ENCODE peak calls at places on chromosomes 12 and 14, in ten cellular contexts. One of them, this sample, is unnamed.

GRCh38 chr12:52606581-52607241 is 5.4 kb upstream of the KRT72 start:
- DNase-seq in adrenal gland: no peak
- DNase-seq in heart left ventricle: no peak
- DNase-seq in AG04450: no peak
- DNase-seq in pancreas: no peak
- DNase-seq in OCI-LY7: no peak
- DNase-seq in endothelial cell of umbilical vein: no peak
- DNase-seq in astrocyte: no peak
- DNase-seq in sigmoid colon: no peak
- DNase-seq in fibroblast of lung: no peak
- DNase-seq in this sample: no peak

GRCh38 chr14:99570542-99571302 is 33.3 kb downstream of the CCDC85C start:
- DNase-seq in adrenal gland: no peak
- DNase-seq in heart left ventricle: no peak
- DNase-seq in AG04450: no peak
- DNase-seq in pancreas: no peak
- DNase-seq in OCI-LY7: no peak
- DNase-seq in endothelial cell of umbilical vein: no peak
- DNase-seq in astrocyte: no peak
- DNase-seq in sigmoid colon: no peak
- DNase-seq in fibroblast of lung: no peak
- DNase-seq in this sample: no peak

GRCh38 chr14:94933411-94933964 is 163.6 kb upstream of the GSC start:
- DNase-seq in adrenal gland: peak; percentile 19
- DNase-seq in heart left ventricle: no peak
- DNase-seq in AG04450: no peak
- DNase-seq in pancreas: no peak
- DNase-seq in OCI-LY7: no peak
- DNase-seq in endothelial cell of umbilical vein: no peak
- DNase-seq in astrocyte: no peak
- DNase-seq in sigmoid colon: no peak
- DNase-seq in fibroblast of lung: no peak
- DNase-seq in this sample: no peak

GRCh38 chr12:92466391-92467305 is 236.1 kb upstream of the PLEKHG7 start:
- DNase-seq in adrenal gland: peak; percentile 28
- DNase-seq in heart left ventricle: no peak
- DNase-seq in AG04450: no peak
- DNase-seq in pancreas: no peak
- DNase-seq in OCI-LY7: peak; percentile 92
- DNase-seq in endothelial cell of umbilical vein: no peak
- DNase-seq in astrocyte: peak; percentile 13
- DNase-seq in sigmoid colon: no peak
- DNase-seq in fibroblast of lung: peak; percentile 52
- DNase-seq in this sample: no peak

GRCh38 chr14:21915814-21916213 is 242.2 kb upstream of the OR4E1 start:
- DNase-seq in adrenal gland: no peak
- DNase-seq in heart left ventricle: no peak
- DNase-seq in AG04450: no peak
- DNase-seq in pancreas: no peak
- DNase-seq in OCI-LY7: no peak
- DNase-seq in endothelial cell of umbilical vein: peak; percentile 91
- DNase-seq in astrocyte: no peak
- DNase-seq in sigmoid colon: no peak
- DNase-seq in fibroblast of lung: peak; percentile 11
- DNase-seq in this sample: no peak

GRCh38 chr14:102523200-102524025 is 13.8 kb upstream of the ANKRD9 start:
- DNase-seq in adrenal gland: no peak
- DNase-seq in heart left ventricle: no peak
- DNase-seq in AG04450: no peak
- DNase-seq in pancreas: no peak
- DNase-seq in OCI-LY7: no peak
- DNase-seq in endothelial cell of umbilical vein: no peak
- DNase-seq in astrocyte: no peak
- DNase-seq in sigmoid colon: no peak
- DNase-seq in fibroblast of lung: no peak
- DNase-seq in this sample: no peak

GRCh38 chr14:24908592-24909236 is 141.2 kb downstream of the STXBP6 start:
- DNase-seq in adrenal gland: peak; percentile 15
- DNase-seq in heart left ventricle: no peak
- DNase-seq in AG04450: no peak
- DNase-seq in pancreas: no peak
- DNase-seq in OCI-LY7: no peak
- DNase-seq in endothelial cell of umbilical vein: no peak
- DNase-seq in astrocyte: no peak
- DNase-seq in sigmoid colon: no peak
- DNase-seq in fibroblast of lung: no peak
- DNase-seq in this sample: no peak

GRCh38 chr14:31194095-31194494 is 13.5 kb downstream of the HECTD1 start:
- DNase-seq in adrenal gland: no peak
- DNase-seq in heart left ventricle: no peak
- DNase-seq in AG04450: no peak
- DNase-seq in pancreas: no peak
- DNase-seq in OCI-LY7: no peak
- DNase-seq in endothelial cell of umbilical vein: no peak
- DNase-seq in astrocyte: no peak
- DNase-seq in sigmoid colon: no peak
- DNase-seq in fibroblast of lung: peak; percentile 41
- DNase-seq in this sample: no peak

GRCh38 chr12:78928200-78929074 is 63.9 kb downstream of the SYT1 start:
- DNase-seq in adrenal gland: no peak
- DNase-seq in heart left ventricle: no peak
- DNase-seq in AG04450: peak; percentile 49
- DNase-seq in pancreas: no peak
- DNase-seq in OCI-LY7: no peak
- DNase-seq in endothelial cell of umbilical vein: peak; percentile 1
- DNase-seq in astrocyte: peak; percentile 98
- DNase-seq in sigmoid colon: no peak
- DNase-seq in fibroblast of lung: peak; percentile 98
- DNase-seq in this sample: no peak

GRCh38 chr14:36509056-36509917 is 10.7 kb downstream of the NKX2-1 start:
- DNase-seq in adrenal gland: no peak
- DNase-seq in heart left ventricle: no peak
- DNase-seq in AG04450: no peak
- DNase-seq in pancreas: no peak
- DNase-seq in OCI-LY7: no peak
- DNase-seq in endothelial cell of umbilical vein: no peak
- DNase-seq in astrocyte: no peak
- DNase-seq in sigmoid colon: no peak
- DNase-seq in fibroblast of lung: no peak
- DNase-seq in this sample: no peak

DNA sequence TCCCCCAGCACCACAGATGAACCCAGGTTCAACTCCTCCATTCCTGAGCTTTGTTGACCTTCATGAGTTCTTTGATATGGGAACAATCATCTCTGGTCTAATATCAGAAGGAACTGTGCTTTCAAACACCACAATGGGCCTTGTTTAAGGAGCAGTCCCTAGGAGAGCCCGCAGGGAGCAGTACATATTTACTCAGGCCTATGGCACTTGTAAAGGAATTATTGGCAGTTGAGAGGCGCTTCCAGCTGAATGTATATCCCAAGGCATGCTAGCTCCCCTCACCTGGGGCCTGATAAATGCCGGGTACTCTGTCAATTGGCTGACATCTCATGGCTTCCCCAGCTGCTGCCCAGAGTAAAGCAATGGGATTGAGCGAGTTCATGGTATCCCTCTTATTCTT is 76.2 kb downstream of the ZFP36L1 start:
- DNase-seq in adrenal gland: no peak
- DNase-seq in heart left ventricle: no peak
- DNase-seq in AG04450: no peak
- DNase-seq in pancreas: no peak
- DNase-seq in OCI-LY7: no peak
- DNase-seq in endothelial cell of umbilical vein: no peak
- DNase-seq in astrocyte: no peak
- DNase-seq in sigmoid colon: no peak
- DNase-seq in fibroblast of lung: no peak
- DNase-seq in this sample: no peak
- TF ChIP-seq CTCF in adrenal gland: no peak
- TF ChIP-seq CTCF in heart left ventricle: no peak
- TF ChIP-seq CTCF in AG04450: no peak
- TF ChIP-seq CTCF in pancreas: no peak
- TF ChIP-seq CTCF in OCI-LY7: no peak
- TF ChIP-seq CTCF in endothelial cell of umbilical vein: no peak
- TF ChIP-seq CTCF in astrocyte: no peak
- TF ChIP-seq CTCF in sigmoid colon: peak; percentile 15
- TF ChIP-seq CTCF in fibroblast of lung: no peak
- TF ChIP-seq CTCF in this sample: no peak

DNA sequence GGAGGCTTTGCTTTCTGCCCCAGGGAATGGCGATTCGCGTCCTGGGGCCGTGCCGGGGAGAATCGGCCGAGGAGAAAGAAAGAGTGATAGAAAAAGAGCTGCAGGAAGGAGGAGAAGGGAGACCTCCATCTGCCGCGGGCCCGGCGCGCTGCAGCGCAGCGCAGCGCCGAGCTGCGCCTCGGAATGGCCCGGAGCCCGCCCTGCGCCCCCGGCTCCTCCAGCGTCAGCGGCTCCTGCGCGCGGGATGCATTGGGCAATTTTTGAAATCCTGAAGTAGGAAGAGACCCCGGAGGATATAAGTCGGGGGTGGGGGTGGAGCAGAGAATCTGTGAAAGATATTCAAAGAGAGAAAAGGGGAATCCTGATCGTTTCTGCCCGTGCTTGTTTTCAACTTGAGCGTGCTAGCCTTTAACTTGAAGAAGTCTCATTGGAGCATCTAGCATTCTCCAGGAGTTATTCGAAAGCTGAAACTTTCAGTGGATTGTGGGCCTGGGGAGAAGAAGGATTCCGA is 371 bp downstream of the PDE3A start:
- DNase-seq in adrenal gland: no peak
- DNase-seq in heart left ventricle: peak; percentile 32
- DNase-seq in AG04450: no peak
- DNase-seq in pancreas: peak; percentile 64
- DNase-seq in OCI-LY7: no peak
- DNase-seq in endothelial cell of umbilical vein: peak; percentile 63
- DNase-seq in astrocyte: peak; percentile 60
- DNase-seq in sigmoid colon: peak; percentile 78
- DNase-seq in fibroblast of lung: peak; percentile 57
- DNase-seq in this sample: peak; percentile 31
- H3K27ac ChIP-seq in adrenal gland: no peak overlapping the region
- H3K27ac ChIP-seq in heart left ventricle: peak overlapping the region; percentile 95
- H3K27ac ChIP-seq in AG04450: no peak overlapping the region
- H3K27ac ChIP-seq in pancreas: peak overlapping the region; percentile 87
- H3K27ac ChIP-seq in OCI-LY7: no peak overlapping the region
- H3K27ac ChIP-seq in endothelial cell of umbilical vein: peak overlapping the region; percentile 75
- H3K27ac ChIP-seq in astrocyte: peak overlapping the region; percentile 85
- H3K27ac ChIP-seq in sigmoid colon: peak overlapping the region; percentile 94
- H3K27ac ChIP-seq in fibroblast of lung: peak overlapping the region; percentile 35
- H3K27ac ChIP-seq in this sample: peak overlapping the region; percentile 91

GRCh38 chr14:92553456-92553855 is 39.9 kb downstream of the RIN3 start:
- DNase-seq in adrenal gland: peak; percentile 68
- DNase-seq in heart left ventricle: no peak
- DNase-seq in AG04450: no peak
- DNase-seq in pancreas: no peak
- DNase-seq in OCI-LY7: no peak
- DNase-seq in endothelial cell of umbilical vein: no peak
- DNase-seq in astrocyte: peak; percentile 70
- DNase-seq in sigmoid colon: no peak
- DNase-seq in fibroblast of lung: peak; percentile 20
- DNase-seq in this sample: no peak
- TF ChIP-seq CTCF in adrenal gland: no peak
- TF ChIP-seq CTCF in heart left ventricle: peak; percentile 9
- TF ChIP-seq CTCF in AG04450: peak; percentile 18
- TF ChIP-seq CTCF in pancreas: no peak
- TF ChIP-seq CTCF in OCI-LY7: peak; percentile 36
- TF ChIP-seq CTCF in endothelial cell of umbilical vein: no peak
- TF ChIP-seq CTCF in astrocyte: no peak
- TF ChIP-seq CTCF in sigmoid colon: no peak
- TF ChIP-seq CTCF in fibroblast of lung: no peak
- TF ChIP-seq CTCF in this sample: no peak

DNA sequence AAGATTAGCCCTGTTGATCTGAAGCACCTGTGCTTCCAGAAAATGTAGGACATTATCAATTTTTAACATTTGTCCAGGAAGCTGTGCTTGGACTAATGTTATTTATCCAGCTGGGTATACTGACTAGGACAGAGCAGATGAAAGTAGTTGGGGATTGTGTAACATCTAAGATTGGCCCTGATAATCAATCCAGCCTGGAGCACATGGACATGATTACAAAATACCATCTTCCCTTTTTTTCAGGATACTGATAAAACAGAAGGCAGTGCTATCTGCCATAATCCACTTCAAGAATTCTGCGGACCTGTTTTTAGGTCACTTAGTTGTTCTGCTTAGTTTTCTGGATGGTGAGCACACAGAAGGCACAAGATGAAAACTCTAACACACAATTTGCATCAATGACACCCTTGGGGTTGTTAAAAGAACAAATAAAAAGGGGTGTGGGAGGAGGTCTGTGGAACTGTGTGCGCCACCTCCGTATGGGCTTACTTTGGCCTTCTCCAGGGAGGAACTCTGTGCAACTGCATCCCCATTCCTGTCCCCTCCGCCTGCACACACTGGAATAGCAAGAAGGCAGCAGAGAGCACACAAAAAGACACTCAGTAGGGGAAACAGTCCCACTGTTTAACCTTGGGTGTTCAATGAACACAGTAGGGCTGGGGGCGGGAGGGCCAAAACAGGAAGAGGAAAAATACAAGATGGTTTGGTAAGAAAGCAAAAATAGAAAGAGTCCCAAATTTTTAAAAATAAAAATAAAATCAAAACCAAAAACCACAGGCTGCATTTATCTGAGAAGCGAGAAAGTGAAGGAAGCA is 31.1 kb upstream of the DUSP6 start:
- DNase-seq in adrenal gland: no peak
- DNase-seq in heart left ventricle: no peak
- DNase-seq in AG04450: no peak
- DNase-seq in pancreas: no peak
- DNase-seq in OCI-LY7: no peak
- DNase-seq in endothelial cell of umbilical vein: peak; percentile 40
- DNase-seq in astrocyte: peak; percentile 16
- DNase-seq in sigmoid colon: no peak
- DNase-seq in fibroblast of lung: peak; percentile 39
- DNase-seq in this sample: no peak
- H3K27ac ChIP-seq in adrenal gland: no peak overlapping the region
- H3K27ac ChIP-seq in heart left ventricle: peak overlapping the region; percentile 74
- H3K27ac ChIP-seq in AG04450: peak overlapping the region; percentile 94
- H3K27ac ChIP-seq in pancreas: peak overlapping the region; percentile 69
- H3K27ac ChIP-seq in OCI-LY7: no peak overlapping the region
- H3K27ac ChIP-seq in endothelial cell of umbilical vein: no peak overlapping the region
- H3K27ac ChIP-seq in astrocyte: no peak overlapping the region
- H3K27ac ChIP-seq in sigmoid colon: peak overlapping the region; percentile 78
- H3K27ac ChIP-seq in fibroblast of lung: peak overlapping the region; percentile 1
- H3K27ac ChIP-seq in this sample: peak overlapping the region; percentile 17

GRCh38 chr14:64405295-64405694 is 17.1 kb downstream of the MTHFD1 start:
- DNase-seq in adrenal gland: no peak
- DNase-seq in heart left ventricle: no peak
- DNase-seq in AG04450: no peak
- DNase-seq in pancreas: no peak
- DNase-seq in OCI-LY7: no peak
- DNase-seq in endothelial cell of umbilical vein: no peak
- DNase-seq in astrocyte: no peak
- DNase-seq in sigmoid colon: no peak
- DNase-seq in fibroblast of lung: no peak
- DNase-seq in this sample: no peak
- TF ChIP-seq CTCF in adrenal gland: no peak
- TF ChIP-seq CTCF in heart left ventricle: no peak
- TF ChIP-seq CTCF in AG04450: no peak
- TF ChIP-seq CTCF in pancreas: no peak
- TF ChIP-seq CTCF in OCI-LY7: no peak
- TF ChIP-seq CTCF in endothelial cell of umbilical vein: no peak
- TF ChIP-seq CTCF in astrocyte: no peak
- TF ChIP-seq CTCF in sigmoid colon: no peak
- TF ChIP-seq CTCF in fibroblast of lung: no peak
- TF ChIP-seq CTCF in this sample: no peak